ENCODE peak calls at places on chromosomes 6 and 20, in nine cellular contexts. Z is endodermal cell; T is CD8-positive, alpha-beta T cell; A is Peyer's patch; V is fibroblast of pulmonary artery; W is neural crest cell; B is Calu3; X is ascending aorta; D is cardiac muscle cell. N is an unnamed sample.
A peak's percentile ranks its signal among the peaks of the same experiment; 100 is the strongest.

GRCh38 chr20:16434087-16434664 is 139.1 kb downstream of the KIF16B start:
- DNase-seq in B (peak; percentile 47), Z (peak; percentile 96), A (peak; percentile 79), D (peak; percentile 54), T (peak; percentile 1), W (peak; percentile 60), X (no peak), V (peak; percentile 44), N (peak; percentile 84)

GRCh38 chr20:20358801-20359200 is 9.1 kb upstream of the INSM1 start:
- DNase-seq in B (no peak), W (no peak), Z (no peak), D (no peak), X (no peak), A (no peak), T (no peak), V (no peak), N (no peak)

GRCh38 chr20:46206025-46206424 is 87.9 kb downstream of the CD40 start:
- DNase-seq in B (peak; percentile 73), W (no peak), D (no peak), V (peak; percentile 58), A (peak; percentile 53), Z (no peak), T (no peak), X (peak; percentile 14), N (no peak)

GRCh38 chr6:15280961-15281360 is 35.1 kb downstream of the JARID2 start:
- DNase-seq in V (no peak), Z (no peak), B (no peak), X (no peak), D (no peak), A (no peak), W (no peak), T (no peak), N (no peak)

GRCh38 chr6:42616716-42617115 is 52.9 kb downstream of the UBR2 start:
- DNase-seq in T (no peak), V (no peak), X (no peak), B (no peak), A (no peak), W (no peak), Z (no peak), D (no peak), N (no peak)

GRCh38 chr6:142737368-142738060 is 207.5 kb downstream of the HIVEP2 start:
- DNase-seq in Z (no peak), A (no peak), X (no peak), W (no peak), T (no peak), B (peak; percentile 8), D (no peak), V (peak; percentile 21), N (no peak)

GRCh38 chr20:44759595-44759994 is 13.9 kb downstream of the KCNK15 start:
- DNase-seq in D (no peak), T (no peak), A (no peak), B (no peak), W (no peak), Z (no peak), X (no peak), V (no peak), N (no peak)

GRCh38 chr6:129670634-129671033 is 39.3 kb downstream of the ARHGAP18 start:
- DNase-seq in B (no peak), V (no peak), Z (no peak), A (no peak), T (no peak), X (no peak), D (no peak), W (no peak), N (no peak)

GRCh38 chr20:62704341-62704948 is 4.2 kb upstream of the NTSR1 start:
- DNase-seq in B (peak; percentile 94), Z (no peak), A (peak; percentile 71), V (peak; percentile 92), D (peak; percentile 73), X (peak; percentile 21), T (no peak), W (no peak), N (no peak)
- TF ChIP-seq CTCF in B (no peak), Z (no peak), A (no peak), V (peak; percentile 13), D (no peak), X (no peak), T (no peak), W (no peak), N (no peak)

DNA sequence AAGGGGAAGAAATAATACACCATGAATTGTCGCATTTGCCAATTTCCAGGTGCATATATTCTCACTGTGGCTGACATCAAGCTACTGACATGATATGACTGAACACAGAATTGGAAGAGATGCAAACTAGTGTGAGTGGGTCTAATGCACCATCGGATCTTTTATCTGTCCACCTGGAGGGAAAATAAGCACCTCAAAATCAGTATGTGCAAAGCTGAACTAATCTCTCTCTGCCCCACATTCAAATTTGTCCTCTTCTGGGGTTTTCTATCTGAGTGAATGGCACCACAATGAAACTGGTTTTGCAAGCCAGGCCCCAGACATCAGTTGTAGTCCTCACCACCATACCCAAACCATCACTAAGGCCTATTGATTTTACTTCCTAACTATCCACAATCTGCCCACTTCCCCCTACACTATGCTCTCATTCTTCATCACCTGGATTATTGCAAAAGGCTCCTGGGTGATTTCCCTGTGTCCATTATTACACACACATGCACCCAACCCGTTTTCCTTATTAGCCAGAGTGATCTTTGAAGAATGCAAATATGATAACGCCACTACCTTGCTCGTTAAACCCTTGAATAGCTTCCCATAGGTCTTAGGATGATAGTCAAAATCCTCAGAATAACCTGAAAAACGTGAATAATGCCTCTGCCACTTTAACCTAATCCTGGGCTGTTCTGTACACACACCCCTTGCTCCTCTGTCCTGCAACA is 159.0 kb upstream of the GMDS start:
- DNase-seq in A (no peak), V (no peak), D (no peak), B (peak; percentile 1), Z (peak; percentile 18), W (no peak), X (no peak), T (no peak), N (no peak)
- TF ChIP-seq CTCF in A (no peak), V (no peak), D (no peak), B (no peak), Z (no peak), W (no peak), X (no peak), T (no peak), N (no peak)

GRCh38 chr6:36701401-36701991 is 3.9 kb downstream of the RAB44 start:
- DNase-seq in Z (peak; percentile 72), T (no peak), V (no peak), D (no peak), B (peak; percentile 52), X (no peak), W (no peak), A (peak; percentile 44), N (peak; percentile 70)
- TF ChIP-seq CTCF in Z (peak; percentile 75), T (no peak), V (no peak), D (no peak), B (peak; percentile 40), X (no peak), W (no peak), A (no peak), N (peak; percentile 72)

GRCh38 chr6:96015321-96015790 is 418 bp upstream of the FUT9 start:
- DNase-seq in V (no peak), D (peak; percentile 46), T (no peak), X (no peak), W (peak; percentile 44), B (peak; percentile 53), A (no peak), Z (peak; percentile 91), N (no peak)
- TF ChIP-seq CTCF in V (no peak), D (no peak), T (no peak), X (no peak), W (peak; percentile 42), B (no peak), A (no peak), Z (peak; percentile 47), N (peak; percentile 30)

GRCh38 chr20:3172933-3173581 is at the start of gene LZTS3:
- DNase-seq in D (no peak), V (peak; percentile 42), T (peak; percentile 80), B (peak; percentile 57), X (no peak), A (peak; percentile 87), W (peak; percentile 70), Z (peak; percentile 92), N (peak; percentile 86)
- TF ChIP-seq CTCF in D (no peak), V (no peak), T (no peak), B (no peak), X (peak; percentile 7), A (no peak), W (no peak), Z (no peak), N (no peak)

DNA sequence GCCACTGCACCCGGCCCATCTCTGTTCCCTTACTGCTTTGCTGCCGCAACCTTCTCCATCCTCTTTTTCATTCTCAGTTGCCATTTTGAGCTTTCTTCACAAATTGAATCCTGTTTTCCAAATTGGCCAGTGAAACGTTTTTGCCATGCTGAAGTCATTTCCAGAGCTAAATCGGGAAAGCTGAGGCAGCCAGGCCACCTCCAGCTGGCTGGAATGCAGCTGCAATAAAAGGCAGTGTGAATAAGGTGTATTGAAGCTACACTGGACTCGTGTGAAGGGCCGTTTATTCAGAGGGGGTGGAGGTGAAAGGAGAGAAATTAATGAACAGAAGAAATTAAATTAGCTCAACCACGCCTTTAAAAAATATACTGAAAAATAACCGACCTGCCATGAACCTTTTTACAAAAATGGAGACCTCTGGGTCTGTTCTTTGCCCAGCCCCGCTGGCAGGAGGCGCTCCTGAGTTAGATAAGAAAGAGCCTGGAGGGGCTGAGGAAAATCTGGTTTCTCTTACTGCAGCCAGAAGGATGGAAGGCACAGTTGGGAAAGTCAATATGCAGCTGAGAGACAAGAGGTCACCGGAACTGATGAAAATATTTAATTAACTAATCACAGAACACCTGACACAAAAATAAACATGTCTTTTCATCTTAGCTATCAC is 283.9 kb downstream of the FOXC1 start:
- DNase-seq in X (no peak), W (no peak), T (no peak), V (no peak), Z (peak; percentile 79), D (peak; percentile 22), A (no peak), B (peak; percentile 20), N (no peak)
- TF ChIP-seq CTCF in X (peak; percentile 53), W (peak; percentile 44), T (no peak), V (no peak), Z (peak; percentile 76), D (peak; percentile 40), A (no peak), B (no peak), N (peak; percentile 75)

DNA sequence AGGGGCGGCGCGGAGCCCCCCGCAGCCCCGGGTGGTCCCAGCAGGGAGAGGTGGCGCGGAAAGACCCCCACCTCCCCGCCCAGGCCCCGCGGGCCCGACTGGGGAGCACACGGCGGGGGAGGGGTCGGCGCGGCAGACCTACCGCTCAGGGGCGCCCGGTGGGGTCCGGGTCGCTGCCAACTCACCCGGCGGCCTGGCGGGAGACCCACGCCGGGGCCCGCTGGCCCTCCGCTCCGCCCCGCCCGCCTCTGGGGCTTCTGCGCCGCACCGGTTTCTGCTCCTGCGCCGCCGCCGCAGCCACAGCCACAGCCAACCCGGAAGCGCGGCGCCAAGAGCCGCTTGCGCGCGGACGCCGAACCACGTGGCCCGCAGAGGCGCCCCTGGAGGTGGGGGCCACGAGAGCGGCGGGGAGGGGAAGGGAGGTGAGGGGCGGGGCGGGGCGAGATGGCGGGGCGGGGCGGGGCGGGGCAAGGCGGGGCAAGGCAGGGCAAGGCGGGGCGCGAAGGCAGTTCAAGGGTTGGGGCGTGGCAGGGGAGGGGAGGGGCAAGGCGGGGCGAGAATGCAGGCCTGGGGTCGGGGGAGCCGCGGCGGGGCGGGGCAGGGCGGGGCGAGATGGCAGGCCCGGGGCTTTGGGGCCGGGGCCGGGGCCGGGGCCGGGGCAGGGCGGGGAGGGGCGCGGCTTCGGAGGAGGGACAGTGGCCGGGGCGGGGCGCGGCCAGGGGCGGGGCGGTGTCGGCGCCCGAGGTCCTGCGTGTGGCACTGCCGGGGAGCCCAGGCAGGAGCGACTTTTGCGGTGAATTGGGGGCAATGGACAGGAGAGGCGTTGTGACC is at the start of gene ZBTB24:
- DNase-seq in Z (peak; percentile 99), B (peak; percentile 91), D (peak; percentile 97), X (peak; percentile 61), A (peak; percentile 96), V (peak; percentile 90), W (peak; percentile 73), T (peak; percentile 75), N (peak; percentile 96)
- TF ChIP-seq CTCF in Z (no peak), B (no peak), D (no peak), X (no peak), A (no peak), V (no peak), W (no peak), T (no peak), N (no peak)

N was measured in H9.